ENCODE peak calls at places on chromosome 13, in ten cellular contexts. V is left ventricle myocardium inferior; T is cardiac fibroblast; Q is amniotic epithelial cell; P is left kidney; X is LoVo; U is activated gamma-delta T cell treated with anti-CD3 and anti-CD28 coated beads, Interleukin-2, amount 50 U/mL, for 16 hours; G is T-cell; E is caudate nucleus; O is NCI-H748 treated with DMSO at 0.1 percent for 48 hours. B is an unnamed sample.

GRCh38 chr13:84096221-84096620 is 213.9 kb upstream of the SLITRK1 start:
- DNase-seq in V (no peak), T (peak), Q (no peak), P (no peak), X (no peak), U (no peak), G (no peak), E (no peak), O (no peak), B (no peak)

GRCh38 chr13:101917833-101918755 is 465.6 kb downstream of the ITGBL1 start:
- DNase-seq in V (no peak), T (no peak), Q (no peak), P (peak), X (no peak), U (no peak), G (no peak), E (no peak), O (peak), B (no peak)

GRCh38 chr13:33405371-33405770 is 119.8 kb upstream of the STARD13 start:
- DNase-seq in V (no peak), T (no peak), Q (no peak), P (no peak), X (no peak), U (no peak), G (no peak), E (no peak), O (no peak), B (no peak)

GRCh38 chr13:98773053-98773452 is 20.6 kb upstream of the SLC15A1 start:
- DNase-seq in V (no peak), T (no peak), Q (no peak), P (no peak), X (no peak), U (no peak), G (no peak), E (no peak), O (no peak), B (no peak)

GRCh38 chr13:49495783-49496762 is at the start of gene PHF11:
- DNase-seq in V (peak), T (peak), Q (peak), P (peak), X (peak), U (peak), G (peak), E (no peak), O (peak), B (peak)

GRCh38 chr13:94967183-94968039 is 255.1 kb upstream of the SOX21 start:
- DNase-seq in V (no peak), T (no peak), Q (no peak), P (peak), X (no peak), U (no peak), G (no peak), E (no peak), O (peak), B (no peak)

GRCh38 chr13:22801402-22802003 is 379.3 kb upstream of the SGCG start:
- DNase-seq in V (no peak), T (peak), Q (peak), P (peak), X (no peak), U (no peak), G (no peak), E (no peak), O (peak), B (no peak)

GRCh38 chr13:35146686-35147085 is 204.6 kb downstream of the NBEA start:
- DNase-seq in V (no peak), T (no peak), Q (no peak), P (no peak), X (no peak), U (no peak), G (no peak), E (no peak), O (no peak), B (no peak)

GRCh38 chr13:48875071-48875470 is 100.6 kb upstream of the FNDC3A start:
- DNase-seq in V (no peak), T (no peak), Q (no peak), P (no peak), X (no peak), U (no peak), G (no peak), E (no peak), O (no peak), B (no peak)

B was measured in natural killer cell treated with Interleukin-12 subunit alpha and Interleukin-12 subunit beta and Interleukin-15 and Interleukin-18, amount 100 ng/mL, for 72 hours.